ENCODE peak calls at places on chromosomes 16 and 17, in nine cellular contexts. I is stromal cell of bone marrow, Z is activated T-cell treated with anti-CD3 and anti-CD28 coated beads for 24 hours, Q is neural progenitor cell, X is NCI-H774, F is A673, N is T-cell, W is AG08396, M is fibroblast of the aortic adventitia. O is an unnamed sample.

GRCh38 chr17:79975498-79976134 is 60.1 kb downstream of the TBC1D16 start:
- DNase-seq in M (no peak), X (no peak), I (no peak), F (no peak), W (no peak), N (no peak), Q (no peak), Z (no peak), O (no peak)

GRCh38 chr16:27792486-27793275 is 242.7 kb downstream of the KATNIP start:
- DNase-seq in N (no peak), Q (no peak), F (no peak), Z (no peak), X (no peak), I (no peak), M (peak; percentile 14), W (no peak), O (no peak)

GRCh38 chr16:55630774-55631173 is 25.0 kb upstream of the SLC6A2 start:
- DNase-seq in Z (no peak), I (no peak), M (no peak), F (no peak), N (no peak), Q (no peak), X (no peak), W (no peak), O (no peak)

GRCh38 chr17:2466936-2467335 is 44.8 kb downstream of the METTL16 start:
- DNase-seq in M (no peak), W (no peak), Q (no peak), F (no peak), X (no peak), I (no peak), Z (no peak), N (no peak), O (no peak)

GRCh38 chr17:19354748-19355147 is 7.8 kb downstream of the B9D1 start:
- DNase-seq in I (no peak), N (no peak), W (no peak), Z (no peak), X (no peak), M (no peak), F (no peak), Q (no peak), O (no peak)

GRCh38 chr17:49434821-49435581 is 20.3 kb upstream of the PHB1 start:
- DNase-seq in M (peak; percentile 51), W (peak; percentile 82), F (peak; percentile 64), Z (peak; percentile 22), Q (peak; percentile 62), I (no peak), N (no peak), X (no peak), O (peak; percentile 90)

GRCh38 chr17:74354123-74354522 is 7.5 kb downstream of the BTBD17 start:
- DNase-seq in W (peak; percentile 56), M (no peak), I (no peak), X (no peak), N (no peak), Z (peak; percentile 48), F (peak; percentile 73), Q (peak; percentile 92), O (no peak)

GRCh38 chr17:5011928-5012327 is 14.2 kb downstream of the KIF1C start:
- DNase-seq in W (no peak), M (peak; percentile 44), N (no peak), Z (no peak), I (no peak), X (no peak), Q (no peak), F (no peak), O (no peak)

GRCh38 chr17:44655983-44656700 is at the start of gene MEIOC:
- DNase-seq in I (no peak), Q (peak; percentile 80), X (no peak), W (no peak), Z (peak; percentile 41), M (no peak), F (no peak), N (no peak), O (peak; percentile 88)

GRCh38 chr16:3770530-3770929 is 53.2 kb upstream of the TRAP1 start:
- DNase-seq in M (no peak), Z (no peak), Q (no peak), F (no peak), W (no peak), X (no peak), N (no peak), I (no peak), O (no peak)

GRCh38 chr17:73307130-73307529 is 4.7 kb downstream of the CDC42EP4 start:
- DNase-seq in X (no peak), Q (no peak), I (no peak), Z (no peak), N (no peak), F (peak; percentile 57), W (no peak), M (no peak), O (no peak)

GRCh38 chr17:13544755-13545154 is 57.0 kb downstream of the HS3ST3A1 start:
- DNase-seq in I (no peak), N (no peak), Q (peak; percentile 22), F (no peak), M (no peak), W (no peak), Z (no peak), X (no peak), O (no peak)

GRCh38 chr16:64339052-64339770 is 782.7 kb downstream of the CDH11 start:
- DNase-seq in Z (no peak), W (peak; percentile 35), X (no peak), F (no peak), N (no peak), Q (no peak), M (peak; percentile 84), I (peak; percentile 69), O (no peak)

GRCh38 chr17:1627987-1628855 is at the start of gene SLC43A2:
- DNase-seq in W (peak; percentile 97), I (peak; percentile 53), Q (peak; percentile 96), X (peak; percentile 31), M (peak; percentile 69), Z (peak; percentile 70), F (peak; percentile 82), N (peak; percentile 63), O (peak; percentile 95)

GRCh38 chr16:69306031-69306430 is 5.1 kb upstream of the VPS4A start:
- DNase-seq in X (no peak), I (no peak), W (no peak), M (no peak), Q (no peak), Z (no peak), F (no peak), N (no peak), O (no peak)

GRCh38 chr17:27577124-27577761 is 53.7 kb upstream of the LGALS9 start:
- DNase-seq in N (no peak), M (peak; percentile 77), X (no peak), Z (no peak), W (peak; percentile 56), F (no peak), Q (peak; percentile 60), I (no peak), O (no peak)

O was measured in HTR-8/SVneo.